ENCODE peak calls at places on chromosomes 7 and 10, in six cellular contexts. B is HL-60, L is right atrium auricular region, C is coronary artery, Y is ovary, O is A549. J is an unnamed sample.

GRCh38 chr10:27147701-27148100 is 6.5 kb downstream of the YME1L1 start:
- DNase-seq in B (peak), L (no peak), C (no peak), Y (no peak), O (no peak), J (no peak)

GRCh38 chr7:16677978-16678494 is 32.1 kb downstream of the BZW2 start:
- DNase-seq in B (no peak), L (no peak), C (no peak), Y (no peak), O (no peak), J (no peak)

GRCh38 chr7:91945476-91945875 is 4.8 kb downstream of the AKAP9 start:
- DNase-seq in B (peak), L (no peak), C (no peak), Y (no peak), O (peak), J (no peak)

GRCh38 chr7:132455306-132455705 is 121.0 kb downstream of the PLXNA4 start:
- DNase-seq in B (no peak), L (no peak), C (no peak), Y (no peak), O (no peak), J (no peak)

GRCh38 chr7:20598479-20599419 is 16.7 kb upstream of the ABCB5 start:
- DNase-seq in B (peak), L (no peak), C (no peak), Y (no peak), O (peak), J (peak)

GRCh38 chr7:29926761-29927160 is 62.8 kb downstream of the SCRN1 start:
- DNase-seq in B (no peak), L (no peak), C (no peak), Y (no peak), O (no peak), J (no peak)

GRCh38 chr7:83130623-83131545 is 31.8 kb downstream of the PCLO start:
- DNase-seq in B (no peak), L (no peak), C (no peak), Y (no peak), O (no peak), J (no peak)

GRCh38 chr7:158778476-158778875 is 50.8 kb downstream of the ESYT2 start:
- DNase-seq in B (no peak), L (no peak), C (no peak), Y (no peak), O (no peak), J (no peak)

GRCh38 chr7:490461-491291 is 29.0 kb downstream of the PDGFA start:
- DNase-seq in B (no peak), L (no peak), C (no peak), Y (no peak), O (no peak), J (peak)

GRCh38 chr10:20963056-20963455 is 65.9 kb upstream of the NEBL start:
- DNase-seq in B (no peak), L (no peak), C (no peak), Y (no peak), O (no peak), J (no peak)

GRCh38 chr7:46011059-46011458 is 90.0 kb upstream of the IGFBP3 start:
- DNase-seq in B (no peak), L (no peak), C (no peak), Y (no peak), O (no peak), J (no peak)

GRCh38 chr7:66950763-66951162 is 29.7 kb downstream of the TMEM248 start:
- DNase-seq in B (no peak), L (no peak), C (no peak), Y (no peak), O (no peak), J (no peak)

GRCh38 chr7:116210345-116211005 is at the start of gene TES:
- DNase-seq in B (peak), L (no peak), C (no peak), Y (peak), O (peak), J (peak)

GRCh38 chr10:97060441-97061084 is 125.2 kb downstream of the SLIT1 start:
- DNase-seq in B (no peak), L (no peak), C (no peak), Y (no peak), O (no peak), J (no peak)

GRCh38 chr7:22433710-22434460 is 66.1 kb downstream of the STEAP1B start:
- DNase-seq in B (no peak), L (peak), C (no peak), Y (no peak), O (no peak), J (no peak)

GRCh38 chr7:80357530-80357929 is 154.3 kb downstream of the GNAT3 start:
- DNase-seq in B (no peak), L (no peak), C (no peak), Y (no peak), O (no peak), J (no peak)

GRCh38 chr7:137948083-137948844 is 53.6 kb downstream of the CREB3L2 start:
- DNase-seq in B (no peak), L (no peak), C (no peak), Y (no peak), O (no peak), J (no peak)

GRCh38 chr7:44184221-44184873 is 4.9 kb downstream of the GCK start:
- DNase-seq in B (no peak), L (peak), C (no peak), Y (no peak), O (peak), J (no peak)

GRCh38 chr7:148474421-148474820 is 116.1 kb upstream of the C7orf33 start:
- DNase-seq in B (no peak), L (no peak), C (no peak), Y (no peak), O (no peak), J (no peak)

GRCh38 chr10:26555719-26556368 is 117.7 kb downstream of the APBB1IP start:
- DNase-seq in B (peak), L (peak), C (no peak), Y (no peak), O (peak), J (no peak)

GRCh38 chr10:71697938-71698709 is 21.5 kb downstream of the C10orf105 start:
- DNase-seq in B (no peak), L (no peak), C (no peak), Y (no peak), O (no peak), J (peak)

GRCh38 chr7:45974540-45975360 is 53.7 kb upstream of the IGFBP3 start:
- DNase-seq in B (no peak), L (no peak), C (peak), Y (no peak), O (peak), J (no peak)

GRCh38 chr10:93058139-93058538 is 2.5 kb upstream of the CYP26C1 start:
- DNase-seq in B (no peak), L (no peak), C (no peak), Y (no peak), O (no peak), J (no peak)

GRCh38 chr10:125783408-125783807 is 7.8 kb upstream of the MMP21 start:
- DNase-seq in B (no peak), L (no peak), C (peak), Y (no peak), O (no peak), J (no peak)

GRCh38 chr10:86955501-86956194 is 1.8 kb downstream of the MMRN2 start:
- DNase-seq in B (no peak), L (no peak), C (no peak), Y (peak), O (no peak), J (no peak)

GRCh38 chr10:62853710-62854109 is 37.5 kb upstream of the EGR2 start:
- DNase-seq in B (peak), L (no peak), C (no peak), Y (no peak), O (no peak), J (no peak)

GRCh38 chr7:255721-256361 is 34.1 kb upstream of the FOXL3 start:
- DNase-seq in B (no peak), L (no peak), C (no peak), Y (peak), O (no peak), J (no peak)

GRCh38 chr7:47973739-47974138 is 5.7 kb downstream of the HUS1 start:
- DNase-seq in B (no peak), L (no peak), C (no peak), Y (no peak), O (no peak), J (no peak)

GRCh38 chr7:120735791-120736190 is 122.2 kb downstream of the TSPAN12 start:
- DNase-seq in B (no peak), L (no peak), C (no peak), Y (no peak), O (no peak), J (no peak)

GRCh38 chr10:68231106-68231901 is 609 bp downstream of the ATOH7 start:
- DNase-seq in B (peak), L (peak), C (no peak), Y (peak), O (peak), J (no peak)

GRCh38 chr10:23095966-23096813 is 811 bp downstream of the MSRB2 start:
- DNase-seq in B (peak), L (peak), C (peak), Y (peak), O (peak), J (peak)

GRCh38 chr10:983401-983800 is 4.8 kb upstream of the GTPBP4 start:
- DNase-seq in B (no peak), L (no peak), C (no peak), Y (no peak), O (no peak), J (no peak)

GRCh38 chr10:94183666-94184264 is 179.0 kb downstream of the NOC3L start:
- DNase-seq in B (no peak), L (no peak), C (no peak), Y (no peak), O (peak), J (no peak)

GRCh38 chr7:137919987-137920386 is 73.2 kb upstream of the DGKI start:
- DNase-seq in B (no peak), L (no peak), C (no peak), Y (no peak), O (no peak), J (no peak)

GRCh38 chr7:67387851-67388250 is 391.2 kb downstream of the TYW1 start:
- DNase-seq in B (no peak), L (no peak), C (no peak), Y (no peak), O (no peak), J (no peak)

GRCh38 chr7:35252584-35252983 is 1.3 kb downstream of the TBX20 start:
- DNase-seq in B (no peak), L (no peak), C (no peak), Y (no peak), O (no peak), J (no peak)
- H3K4me3 ChIP-seq in B (no peak), L (peak), C (peak), Y (no peak), O (peak), J (no peak)

GRCh38 chr7:32892521-32893224 is 1.1 kb upstream of the KBTBD2 start:
- DNase-seq in B (peak), L (no peak), C (peak), Y (peak), O (peak), J (no peak)

GRCh38 chr7:32891800-32892520 is 400 bp upstream of the KBTBD2 start:
- DNase-seq in B (peak), L (peak), C (peak), Y (peak), O (peak), J (peak)

GRCh38 chr7:32891046-32891799 is at the start of gene KBTBD2:
- DNase-seq in B (peak), L (peak), C (peak), Y (peak), O (peak), J (no peak)

GRCh38 chr7:32890010-32890552 is 1.5 kb downstream of the KBTBD2 start:
- DNase-seq in B (peak), L (no peak), C (no peak), Y (no peak), O (peak), J (no peak)

GRCh38 chr7:32890553-32891045 is 961 bp downstream of the KBTBD2 start:
- DNase-seq in B (peak), L (no peak), C (no peak), Y (no peak), O (peak), J (no peak)
- TF ChIP-seq CTCF in B (no peak), L (no peak), C (no peak), Y (no peak), O (no peak), J (no peak)

GRCh38 chr7:93890464-93891068 is at the start of gene TFPI2:
- DNase-seq in B (no peak), L (no peak), C (no peak), Y (peak), O (peak), J (peak)
- H3K4me3 ChIP-seq in B (no peak), L (peak), C (peak), Y (peak), O (peak), J (peak)

GRCh38 chr10:132457328-132458070 is 60.5 kb downstream of the PWWP2B start:
- DNase-seq in B (peak), L (no peak), C (no peak), Y (peak), O (peak), J (no peak)
- TF ChIP-seq CTCF in B (peak), L (no peak), C (no peak), Y (no peak), O (peak), J (peak)

GRCh38 chr10:58971806-58972491 is 204.5 kb upstream of the PHYHIPL start:
- DNase-seq in B (no peak), L (no peak), C (no peak), Y (no peak), O (no peak), J (no peak)

GRCh38 chr10:58970160-58970915 is 206.1 kb upstream of the PHYHIPL start:
- DNase-seq in B (no peak), L (no peak), C (no peak), Y (no peak), O (no peak), J (no peak)

GRCh38 chr10:58972576-58973234 is 203.7 kb upstream of the PHYHIPL start:
- DNase-seq in B (no peak), L (no peak), C (no peak), Y (no peak), O (no peak), J (no peak)

GRCh38 chr10:58971211-58971610 is 205.2 kb upstream of the PHYHIPL start:
- DNase-seq in B (no peak), L (no peak), C (no peak), Y (no peak), O (no peak), J (no peak)

GRCh38 chr10:58973235-58973595 is 203.2 kb upstream of the PHYHIPL start:
- DNase-seq in B (no peak), L (no peak), C (no peak), Y (no peak), O (no peak), J (no peak)
- H3K4me3 ChIP-seq in B (no peak), L (no peak), C (no peak), Y (no peak), O (no peak), J (no peak)

DNA sequence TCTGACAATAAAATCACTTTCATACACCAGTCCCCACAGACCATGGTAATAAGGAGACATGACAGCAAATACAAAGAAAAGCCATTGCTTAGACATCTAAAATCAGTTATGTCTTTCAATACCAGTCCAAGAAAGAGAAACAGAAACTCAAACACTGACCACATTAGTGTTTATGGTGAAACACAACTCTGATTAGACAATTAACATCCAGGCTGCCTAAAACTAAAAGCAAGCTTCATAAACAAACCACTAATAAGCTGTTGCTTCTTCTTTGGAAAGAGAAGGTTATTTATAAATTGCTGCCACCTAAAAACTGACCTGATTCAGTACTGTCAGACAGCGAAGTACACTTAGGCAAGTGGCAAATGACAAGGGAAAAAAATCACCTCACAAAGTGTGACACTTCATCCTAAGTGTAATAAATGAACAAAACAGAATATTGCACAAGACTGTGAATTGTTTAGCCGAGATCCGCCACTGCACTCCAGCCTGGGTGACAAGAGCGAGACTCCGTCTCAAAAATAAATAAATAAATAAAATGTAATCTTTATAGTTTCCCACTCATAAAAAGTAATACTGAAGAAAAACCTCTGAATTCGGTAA is 277.4 kb downstream of the PARD3 start:
- DNase-seq in B (no peak), L (no peak), C (no peak), Y (no peak), O (no peak), J (peak)
- TF ChIP-seq CTCF in B (no peak), L (no peak), C (no peak), Y (no peak), O (no peak), J (no peak)

GRCh38 chr7:90155206-90155605 is 937 bp downstream of the STEAP1 start:
- DNase-seq in B (no peak), L (no peak), C (no peak), Y (no peak), O (no peak), J (no peak)
- H3K4me3 ChIP-seq in B (no peak), L (no peak), C (no peak), Y (no peak), O (peak), J (no peak)

J was measured in GM12864.